ENCODE peak calls at places on chromosomes 12 and 14, in four cellular contexts. B is tibial artery, Y is tibial nerve, Q is left ventricle myocardium inferior. O is an unnamed sample.

GRCh38 chr14:73748858-73749357 is 34.7 kb upstream of the PNMA1 start:
- DNase-seq in B (no peak), Y (no peak), Q (no peak), O (no peak)

GRCh38 chr12:124695861-124696260 is 128.4 kb upstream of the NCOR2 start:
- DNase-seq in B (no peak), Y (no peak), Q (peak; percentile 66), O (no peak)

GRCh38 chr12:131610181-131610580 is 100.7 kb upstream of the SFSWAP start:
- DNase-seq in B (no peak), Y (no peak), Q (no peak), O (no peak)

GRCh38 chr14:70013269-70013873 is 134.2 kb downstream of the SMOC1 start:
- DNase-seq in B (no peak), Y (no peak), Q (no peak), O (no peak)

GRCh38 chr14:104390941-104391901 is 188.3 kb upstream of the C14orf180 start:
- DNase-seq in B (peak; percentile 9), Y (no peak), Q (peak; percentile 13), O (peak; percentile 32)

GRCh38 chr12:131379758-131380157 is 331.1 kb upstream of the SFSWAP start:
- DNase-seq in B (no peak), Y (no peak), Q (no peak), O (no peak)

GRCh38 chr12:31756977-31757420 is 28.2 kb upstream of the AMN1 start:
- DNase-seq in B (no peak), Y (no peak), Q (no peak), O (no peak)

GRCh38 chr12:53225635-53226424 is 6.2 kb downstream of the RARG start:
- DNase-seq in B (no peak), Y (no peak), Q (no peak), O (no peak)

GRCh38 chr14:96754845-96755184 is 42.4 kb upstream of the VRK1 start:
- DNase-seq in B (no peak), Y (no peak), Q (no peak), O (no peak)

DNA sequence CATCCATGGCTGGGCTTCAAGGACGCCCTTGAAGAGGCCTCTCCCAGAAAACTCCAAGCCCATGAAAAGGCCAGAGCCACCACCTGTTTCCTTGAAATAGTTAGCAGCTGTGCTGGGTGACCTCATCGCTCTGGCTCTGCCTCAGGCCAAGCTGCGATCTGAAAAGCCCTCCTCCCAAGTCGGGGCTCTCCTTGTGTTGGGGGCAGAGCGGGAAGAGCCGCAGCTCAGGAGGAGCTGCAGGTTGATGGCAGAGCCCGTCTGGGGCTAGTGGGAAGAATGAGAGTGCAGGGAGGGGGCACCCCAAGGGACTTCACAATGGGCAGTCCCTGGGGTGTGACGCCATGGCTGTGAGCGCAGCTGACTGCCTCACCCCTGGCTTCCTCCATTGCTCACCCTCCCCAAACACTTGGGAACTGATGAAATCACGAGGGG is 50.0 kb upstream of the STON2 start:
- DNase-seq in B (no peak), Y (no peak), Q (peak; percentile 72), O (no peak)
- H3K27ac ChIP-seq in B (no peak overlapping the region), Y (no peak overlapping the region), Q (peak overlapping the region; percentile 79), O (no peak overlapping the region)

GRCh38 chr12:54329756-54330155 is 4.8 kb downstream of the COPZ1 start:
- DNase-seq in B (no peak), Y (no peak), Q (no peak), O (no peak)

GRCh38 chr12:54333420-54334034 is 8.6 kb downstream of the COPZ1 start:
- DNase-seq in B (no peak), Y (no peak), Q (no peak), O (no peak)

GRCh38 chr12:54330442-54330841 is 5.5 kb downstream of the COPZ1 start:
- DNase-seq in B (no peak), Y (no peak), Q (no peak), O (no peak)

GRCh38 chr12:54328595-54329337 is 3.8 kb downstream of the COPZ1 start:
- DNase-seq in B (no peak), Y (no peak), Q (no peak), O (no peak)

DNA sequence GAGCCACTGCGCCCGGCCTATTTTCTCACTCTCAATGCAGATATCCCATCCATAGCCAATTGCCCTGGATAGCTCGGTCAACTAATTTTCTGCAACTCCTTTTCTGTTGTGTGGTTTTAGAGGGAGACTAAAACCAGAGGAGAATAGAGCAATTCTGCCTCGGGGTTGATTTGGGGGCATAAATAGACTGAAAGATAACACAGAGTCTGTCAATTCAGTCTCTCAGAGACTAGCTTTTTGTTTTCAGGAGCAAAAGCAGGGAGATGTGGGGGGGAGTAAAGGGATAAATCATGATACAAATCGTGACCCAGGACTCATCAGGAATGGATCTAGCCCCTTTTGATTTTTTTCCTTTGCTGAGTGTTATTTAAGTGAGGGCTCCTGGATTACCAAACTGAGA is 6.5 kb downstream of the COPZ1 start:
- DNase-seq in B (no peak), Y (no peak), Q (no peak), O (no peak)
- H3K4me1 ChIP-seq in B (peaks cover 10% of the 10 kb centered on the region), Y (no peaks in the 10 kb centered on the region), Q (peaks cover 79% of the 10 kb centered on the region), O (peaks cover 20% of the 10 kb centered on the region)

DNA sequence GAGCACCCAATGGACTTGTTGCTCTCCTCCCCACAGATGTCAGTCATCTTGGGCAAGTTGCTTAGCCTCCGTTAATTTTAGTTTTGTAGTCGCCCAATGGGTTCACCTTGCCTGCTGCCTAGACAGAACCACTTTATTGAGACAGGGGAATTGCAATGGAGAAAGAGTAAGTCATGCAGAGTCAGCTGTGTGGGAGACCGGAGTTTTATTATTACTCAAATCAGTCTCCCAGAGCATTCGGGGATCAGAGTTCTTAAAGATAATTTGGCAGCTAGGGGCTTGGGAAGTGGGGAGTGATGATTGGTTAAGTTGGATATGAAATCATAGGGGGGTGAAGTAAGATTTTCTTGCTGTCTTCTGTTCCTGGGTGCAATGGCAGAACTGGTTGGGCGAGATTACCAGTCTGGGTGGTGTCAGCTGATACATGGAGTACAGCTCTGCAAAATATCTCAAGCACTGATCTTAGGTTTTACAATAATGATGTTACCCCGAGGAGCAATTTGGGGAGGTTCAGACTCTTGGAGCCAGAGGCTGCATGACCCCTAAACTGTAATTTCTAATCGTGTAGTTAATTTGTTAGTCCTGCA is 50.2 kb downstream of the SLC38A1 start:
- DNase-seq in B (no peak), Y (no peak), Q (no peak), O (no peak)
- H3K4me3 ChIP-seq in B (no peak overlapping the region), Y (no peak overlapping the region), Q (no peak overlapping the region), O (no peak overlapping the region)

DNA sequence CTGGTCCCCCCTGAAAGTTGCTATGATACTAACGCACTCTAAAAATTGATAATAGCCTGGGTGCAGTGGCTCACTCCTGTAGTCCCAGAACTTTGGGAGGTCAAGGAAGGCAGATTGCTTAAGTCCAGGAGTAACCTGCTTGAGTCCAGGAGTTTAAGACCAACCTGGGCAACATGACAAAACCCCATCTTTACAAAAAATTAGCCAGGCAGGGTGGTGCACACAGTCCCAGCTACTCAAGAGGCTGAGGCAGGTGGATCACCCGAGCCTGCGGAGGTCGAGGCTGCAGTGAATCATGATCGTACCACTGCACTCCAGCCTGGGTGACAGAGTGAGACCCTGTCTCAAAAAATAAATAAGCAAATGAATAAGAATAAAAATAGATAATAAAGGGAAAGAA is 42.9 kb downstream of the HEATR5A start:
- DNase-seq in B (no peak), Y (no peak), Q (no peak), O (no peak)
- H3K27ac ChIP-seq in B (no peak overlapping the region), Y (no peak overlapping the region), Q (no peak overlapping the region), O (peak overlapping the region; percentile 6)

DNA sequence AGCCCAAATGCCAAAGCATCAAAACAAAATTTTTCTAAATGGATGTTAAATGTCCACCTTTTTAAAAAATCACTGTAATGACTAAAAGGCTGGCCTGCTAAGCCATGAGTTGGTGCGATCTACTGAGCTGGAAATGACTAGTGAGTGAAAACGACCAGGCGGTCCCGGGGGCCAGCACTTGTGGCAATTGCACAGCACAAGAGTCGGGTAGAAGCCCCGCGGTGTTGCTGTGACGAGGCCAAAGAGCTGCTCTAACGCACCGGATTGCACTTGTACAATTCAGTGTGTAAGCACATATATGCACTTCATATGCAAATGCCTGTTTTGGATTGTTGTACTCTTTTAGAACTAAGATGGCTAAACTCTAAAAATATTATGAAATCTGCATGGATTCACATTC is 64.1 kb upstream of the DYNC1H1 start:
- DNase-seq in B (no peak), Y (no peak), Q (no peak), O (no peak)
- H3K4me1 ChIP-seq in B (no peaks in the 10 kb centered on the region), Y (no peaks in the 10 kb centered on the region), Q (peaks cover 23% of the 10 kb centered on the region), O (no peaks in the 10 kb centered on the region)

O was measured in right lobe of liver.